ENCODE peak calls at places on chromosomes 6 and 20, in nine cellular contexts. One of them, this sample, is unnamed.

GRCh38 chr20:56786503-56786902 is 157.4 kb downstream of the TFAP2C start:
- DNase-seq in HCT116: no peak
- DNase-seq in RWPE1: no peak
- DNase-seq in lower lobe of right lung: no peak
- DNase-seq in AG09309: no peak
- DNase-seq in nephron progenitor cell: no peak
- DNase-seq in fibroblast of the aortic adventitia: no peak
- DNase-seq in PC-9: no peak
- DNase-seq in B cell: no peak
- DNase-seq in this sample: no peak

GRCh38 chr6:12472601-12473038 is 182.5 kb downstream of the EDN1 start:
- DNase-seq in lower lobe of right lung: peak
- DNase-seq in AG09309: no peak
- DNase-seq in fibroblast of the aortic adventitia: peak
- DNase-seq in RWPE1: peak
- DNase-seq in PC-9: peak
- DNase-seq in HCT116: no peak
- DNase-seq in nephron progenitor cell: no peak
- DNase-seq in B cell: no peak
- DNase-seq in this sample: no peak

GRCh38 chr6:71347119-71347518 is 58.5 kb downstream of the OGFRL1 start:
- DNase-seq in fibroblast of the aortic adventitia: no peak
- DNase-seq in RWPE1: no peak
- DNase-seq in lower lobe of right lung: no peak
- DNase-seq in PC-9: no peak
- DNase-seq in nephron progenitor cell: no peak
- DNase-seq in AG09309: no peak
- DNase-seq in B cell: no peak
- DNase-seq in HCT116: no peak
- DNase-seq in this sample: no peak

GRCh38 chr6:129110687-129111343 is 227.9 kb downstream of the LAMA2 start:
- DNase-seq in AG09309: no peak
- DNase-seq in HCT116: no peak
- DNase-seq in nephron progenitor cell: no peak
- DNase-seq in lower lobe of right lung: no peak
- DNase-seq in PC-9: no peak
- DNase-seq in fibroblast of the aortic adventitia: peak
- DNase-seq in RWPE1: no peak
- DNase-seq in B cell: no peak
- DNase-seq in this sample: no peak

GRCh38 chr6:16964553-16965499 is 137.0 kb upstream of the STMND1 start:
- DNase-seq in PC-9: peak
- DNase-seq in B cell: peak
- DNase-seq in fibroblast of the aortic adventitia: peak
- DNase-seq in AG09309: no peak
- DNase-seq in nephron progenitor cell: peak
- DNase-seq in lower lobe of right lung: peak
- DNase-seq in HCT116: peak
- DNase-seq in RWPE1: peak
- DNase-seq in this sample: peak

GRCh38 chr6:152085533-152085932 is 278.1 kb downstream of the ESR1 start:
- DNase-seq in HCT116: peak
- DNase-seq in lower lobe of right lung: no peak
- DNase-seq in fibroblast of the aortic adventitia: peak
- DNase-seq in B cell: no peak
- DNase-seq in RWPE1: peak
- DNase-seq in PC-9: no peak
- DNase-seq in nephron progenitor cell: no peak
- DNase-seq in AG09309: no peak
- DNase-seq in this sample: no peak

GRCh38 chr6:36851149-36851614 is 11.9 kb upstream of the CPNE5 start:
- DNase-seq in PC-9: peak
- DNase-seq in B cell: peak
- DNase-seq in fibroblast of the aortic adventitia: peak
- DNase-seq in AG09309: peak
- DNase-seq in nephron progenitor cell: peak
- DNase-seq in HCT116: peak
- DNase-seq in lower lobe of right lung: no peak
- DNase-seq in RWPE1: peak
- DNase-seq in this sample: no peak

GRCh38 chr20:44681796-44682566 is 30.5 kb upstream of the ADA start:
- DNase-seq in fibroblast of the aortic adventitia: no peak
- DNase-seq in HCT116: no peak
- DNase-seq in AG09309: no peak
- DNase-seq in lower lobe of right lung: no peak
- DNase-seq in PC-9: no peak
- DNase-seq in B cell: no peak
- DNase-seq in nephron progenitor cell: no peak
- DNase-seq in RWPE1: no peak
- DNase-seq in this sample: no peak

GRCh38 chr6:57432162-57432561 is 114.7 kb downstream of the PRIM2 start:
- DNase-seq in PC-9: no peak
- DNase-seq in B cell: no peak
- DNase-seq in HCT116: no peak
- DNase-seq in RWPE1: no peak
- DNase-seq in fibroblast of the aortic adventitia: peak
- DNase-seq in nephron progenitor cell: no peak
- DNase-seq in lower lobe of right lung: no peak
- DNase-seq in AG09309: peak
- DNase-seq in this sample: no peak

GRCh38 chr6:170031096-170031471 is 259.8 kb downstream of the DLL1 start:
- DNase-seq in lower lobe of right lung: peak
- DNase-seq in PC-9: no peak
- DNase-seq in AG09309: no peak
- DNase-seq in B cell: no peak
- DNase-seq in RWPE1: no peak
- DNase-seq in HCT116: no peak
- DNase-seq in nephron progenitor cell: no peak
- DNase-seq in fibroblast of the aortic adventitia: no peak
- DNase-seq in this sample: peak

GRCh38 chr20:8933391-8933807 is 135.5 kb upstream of the PLCB4 start:
- DNase-seq in fibroblast of the aortic adventitia: peak
- DNase-seq in PC-9: no peak
- DNase-seq in B cell: no peak
- DNase-seq in RWPE1: no peak
- DNase-seq in HCT116: no peak
- DNase-seq in nephron progenitor cell: peak
- DNase-seq in lower lobe of right lung: no peak
- DNase-seq in AG09309: no peak
- DNase-seq in this sample: no peak

GRCh38 chr6:91653954-91654843 is 1067.3 kb upstream of the MAP3K7 start:
- DNase-seq in B cell: no peak
- DNase-seq in fibroblast of the aortic adventitia: no peak
- DNase-seq in RWPE1: no peak
- DNase-seq in AG09309: no peak
- DNase-seq in lower lobe of right lung: no peak
- DNase-seq in nephron progenitor cell: no peak
- DNase-seq in PC-9: no peak
- DNase-seq in HCT116: no peak
- DNase-seq in this sample: no peak

GRCh38 chr6:126820617-126821016 is 297.9 kb upstream of the RSPO3 start:
- DNase-seq in fibroblast of the aortic adventitia: no peak
- DNase-seq in RWPE1: no peak
- DNase-seq in B cell: no peak
- DNase-seq in nephron progenitor cell: no peak
- DNase-seq in HCT116: no peak
- DNase-seq in PC-9: no peak
- DNase-seq in lower lobe of right lung: no peak
- DNase-seq in AG09309: no peak
- DNase-seq in this sample: no peak

GRCh38 chr6:17596085-17596484 is 4.0 kb upstream of the FAM8A1 start:
- DNase-seq in RWPE1: no peak
- DNase-seq in fibroblast of the aortic adventitia: no peak
- DNase-seq in PC-9: no peak
- DNase-seq in nephron progenitor cell: no peak
- DNase-seq in AG09309: no peak
- DNase-seq in HCT116: no peak
- DNase-seq in lower lobe of right lung: no peak
- DNase-seq in B cell: no peak
- DNase-seq in this sample: no peak

GRCh38 chr20:37302981-37303380 is 13.5 kb downstream of the MANBAL start:
- DNase-seq in nephron progenitor cell: no peak
- DNase-seq in PC-9: no peak
- DNase-seq in fibroblast of the aortic adventitia: no peak
- DNase-seq in B cell: no peak
- DNase-seq in RWPE1: no peak
- DNase-seq in HCT116: no peak
- DNase-seq in AG09309: no peak
- DNase-seq in lower lobe of right lung: no peak
- DNase-seq in this sample: no peak

GRCh38 chr6:73062121-73062520 is 163.2 kb downstream of the KHDC1L start:
- DNase-seq in fibroblast of the aortic adventitia: no peak
- DNase-seq in RWPE1: no peak
- DNase-seq in AG09309: no peak
- DNase-seq in nephron progenitor cell: no peak
- DNase-seq in PC-9: no peak
- DNase-seq in lower lobe of right lung: no peak
- DNase-seq in B cell: no peak
- DNase-seq in HCT116: no peak
- DNase-seq in this sample: no peak

GRCh38 chr20:17381701-17382100 is 149.5 kb downstream of the BFSP1 start:
- DNase-seq in B cell: no peak
- DNase-seq in fibroblast of the aortic adventitia: no peak
- DNase-seq in RWPE1: no peak
- DNase-seq in lower lobe of right lung: no peak
- DNase-seq in AG09309: no peak
- DNase-seq in nephron progenitor cell: no peak
- DNase-seq in PC-9: no peak
- DNase-seq in HCT116: no peak
- DNase-seq in this sample: no peak

GRCh38 chr20:15278041-15278440 is 940.6 kb upstream of the FLRT3 start:
- DNase-seq in PC-9: no peak
- DNase-seq in nephron progenitor cell: no peak
- DNase-seq in fibroblast of the aortic adventitia: no peak
- DNase-seq in AG09309: no peak
- DNase-seq in RWPE1: peak
- DNase-seq in lower lobe of right lung: no peak
- DNase-seq in HCT116: no peak
- DNase-seq in B cell: no peak
- DNase-seq in this sample: no peak

GRCh38 chr6:15480546-15480945 is 182.3 kb downstream of the DTNBP1 start:
- DNase-seq in AG09309: no peak
- DNase-seq in nephron progenitor cell: no peak
- DNase-seq in B cell: no peak
- DNase-seq in lower lobe of right lung: no peak
- DNase-seq in PC-9: no peak
- DNase-seq in RWPE1: no peak
- DNase-seq in HCT116: no peak
- DNase-seq in fibroblast of the aortic adventitia: no peak
- DNase-seq in this sample: no peak

GRCh38 chr6:37960139-37960935 is 140.8 kb downstream of the ZFAND3 start:
- DNase-seq in fibroblast of the aortic adventitia: no peak
- DNase-seq in AG09309: no peak
- DNase-seq in nephron progenitor cell: no peak
- DNase-seq in PC-9: no peak
- DNase-seq in B cell: no peak
- DNase-seq in lower lobe of right lung: no peak
- DNase-seq in RWPE1: no peak
- DNase-seq in HCT116: no peak
- DNase-seq in this sample: no peak

GRCh38 chr6:138477913-138478539 is 21.3 kb downstream of the NHSL1 start:
- DNase-seq in HCT116: no peak
- DNase-seq in PC-9: no peak
- DNase-seq in B cell: no peak
- DNase-seq in RWPE1: no peak
- DNase-seq in AG09309: no peak
- DNase-seq in nephron progenitor cell: no peak
- DNase-seq in lower lobe of right lung: no peak
- DNase-seq in fibroblast of the aortic adventitia: peak
- DNase-seq in this sample: no peak

DNA sequence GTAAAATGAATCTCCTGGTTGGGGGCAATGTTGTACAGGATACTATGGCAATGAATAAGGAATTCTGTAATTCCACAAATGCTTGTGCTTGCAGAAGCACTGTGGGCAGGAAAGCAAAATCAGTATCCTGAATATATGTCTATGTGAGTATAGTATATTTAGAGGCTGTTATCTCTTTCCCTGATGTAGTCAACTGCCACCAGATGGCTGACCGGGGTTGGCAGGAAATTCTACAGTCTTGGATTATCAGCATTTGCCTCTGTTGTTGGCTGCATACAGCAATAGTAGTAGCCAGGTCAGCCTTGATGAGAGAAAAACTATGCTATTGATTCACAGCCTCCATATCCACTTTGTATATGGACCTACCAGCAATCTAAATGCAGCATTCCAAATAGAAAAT is 425.1 kb upstream of the JAG1 start:
- DNase-seq in lower lobe of right lung: no peak
- DNase-seq in nephron progenitor cell: no peak
- DNase-seq in HCT116: peak
- DNase-seq in PC-9: no peak
- DNase-seq in fibroblast of the aortic adventitia: no peak
- DNase-seq in RWPE1: no peak
- DNase-seq in AG09309: no peak
- DNase-seq in B cell: no peak
- DNase-seq in this sample: peak
- TF ChIP-seq CTCF in lower lobe of right lung: no peak
- TF ChIP-seq CTCF in nephron progenitor cell: no peak
- TF ChIP-seq CTCF in HCT116: peak
- TF ChIP-seq CTCF in PC-9: peak
- TF ChIP-seq CTCF in fibroblast of the aortic adventitia: peak
- TF ChIP-seq CTCF in RWPE1: no peak
- TF ChIP-seq CTCF in AG09309: peak
- TF ChIP-seq CTCF in B cell: no peak
- TF ChIP-seq CTCF in this sample: no peak

GRCh38 chr20:4720977-4721349 is 746 bp upstream of the PRND start:
- DNase-seq in lower lobe of right lung: no peak
- DNase-seq in PC-9: no peak
- DNase-seq in nephron progenitor cell: no peak
- DNase-seq in RWPE1: no peak
- DNase-seq in B cell: no peak
- DNase-seq in fibroblast of the aortic adventitia: no peak
- DNase-seq in AG09309: no peak
- DNase-seq in HCT116: no peak
- DNase-seq in this sample: no peak
- TF ChIP-seq CTCF in lower lobe of right lung: no peak
- TF ChIP-seq CTCF in PC-9: peak
- TF ChIP-seq CTCF in nephron progenitor cell: peak
- TF ChIP-seq CTCF in RWPE1: no peak
- TF ChIP-seq CTCF in B cell: peak
- TF ChIP-seq CTCF in fibroblast of the aortic adventitia: no peak
- TF ChIP-seq CTCF in AG09309: no peak
- TF ChIP-seq CTCF in HCT116: no peak
- TF ChIP-seq CTCF in this sample: no peak

GRCh38 chr6:41451039-41451438 is 95.1 kb upstream of the FOXP4 start:
- DNase-seq in RWPE1: no peak
- DNase-seq in B cell: no peak
- DNase-seq in PC-9: no peak
- DNase-seq in fibroblast of the aortic adventitia: no peak
- DNase-seq in HCT116: no peak
- DNase-seq in nephron progenitor cell: peak
- DNase-seq in lower lobe of right lung: no peak
- DNase-seq in AG09309: no peak
- DNase-seq in this sample: peak
- TF ChIP-seq CTCF in RWPE1: no peak
- TF ChIP-seq CTCF in B cell: no peak
- TF ChIP-seq CTCF in PC-9: no peak
- TF ChIP-seq CTCF in fibroblast of the aortic adventitia: peak
- TF ChIP-seq CTCF in HCT116: no peak
- TF ChIP-seq CTCF in nephron progenitor cell: no peak
- TF ChIP-seq CTCF in lower lobe of right lung: no peak
- TF ChIP-seq CTCF in AG09309: no peak
- TF ChIP-seq CTCF in this sample: no peak

GRCh38 chr6:39791850-39792500 is at the start of gene DAAM2:
- DNase-seq in PC-9: no peak
- DNase-seq in fibroblast of the aortic adventitia: peak
- DNase-seq in lower lobe of right lung: peak
- DNase-seq in RWPE1: no peak
- DNase-seq in HCT116: no peak
- DNase-seq in nephron progenitor cell: peak
- DNase-seq in AG09309: no peak
- DNase-seq in B cell: no peak
- DNase-seq in this sample: peak
- TF ChIP-seq CTCF in PC-9: no peak
- TF ChIP-seq CTCF in fibroblast of the aortic adventitia: peak
- TF ChIP-seq CTCF in lower lobe of right lung: no peak
- TF ChIP-seq CTCF in RWPE1: no peak
- TF ChIP-seq CTCF in HCT116: no peak
- TF ChIP-seq CTCF in nephron progenitor cell: no peak
- TF ChIP-seq CTCF in AG09309: peak
- TF ChIP-seq CTCF in B cell: no peak
- TF ChIP-seq CTCF in this sample: no peak

This sample was measured in mucosa of descending colon.